ENCODE peak calls at places on chromosome 9, in nine cellular contexts. One of them, this sample, is unnamed.

GRCh38 chr9:99635032-99635431 is 186.7 kb upstream of the NR4A3 start:
- DNase-seq in heart left ventricle: no peak
- DNase-seq in endothelial cell of umbilical vein: no peak
- DNase-seq in esophagus squamous epithelium: no peak
- DNase-seq in uterus: no peak
- DNase-seq in ovary: no peak
- DNase-seq in adrenal gland: no peak
- DNase-seq in Peyer's patch: no peak
- DNase-seq in A549: no peak
- DNase-seq in this sample: no peak

GRCh38 chr9:123440256-123440655 is 84.3 kb downstream of the CRB2 start:
- DNase-seq in endothelial cell of umbilical vein: no peak
- DNase-seq in adrenal gland: no peak
- DNase-seq in esophagus squamous epithelium: no peak
- DNase-seq in A549: no peak
- DNase-seq in ovary: no peak
- DNase-seq in heart left ventricle: no peak
- DNase-seq in Peyer's patch: no peak
- DNase-seq in uterus: no peak
- DNase-seq in this sample: no peak

GRCh38 chr9:130406278-130406895 is 38.4 kb upstream of the ASS1 start:
- DNase-seq in Peyer's patch: no peak
- DNase-seq in heart left ventricle: no peak
- DNase-seq in adrenal gland: no peak
- DNase-seq in A549: no peak
- DNase-seq in esophagus squamous epithelium: no peak
- DNase-seq in uterus: no peak
- DNase-seq in ovary: no peak
- DNase-seq in endothelial cell of umbilical vein: no peak
- DNase-seq in this sample: no peak

GRCh38 chr9:98317134-98317857 is 61.8 kb upstream of the TBC1D2 start:
- DNase-seq in A549: no peak
- DNase-seq in esophagus squamous epithelium: no peak
- DNase-seq in uterus: no peak
- DNase-seq in ovary: no peak
- DNase-seq in endothelial cell of umbilical vein: peak; percentile 38
- DNase-seq in heart left ventricle: no peak
- DNase-seq in adrenal gland: no peak
- DNase-seq in Peyer's patch: no peak
- DNase-seq in this sample: no peak

GRCh38 chr9:97889941-97890557 is 32.3 kb downstream of the TRMO start:
- DNase-seq in adrenal gland: peak; percentile 36
- DNase-seq in A549: peak; percentile 46
- DNase-seq in heart left ventricle: no peak
- DNase-seq in endothelial cell of umbilical vein: peak; percentile 22
- DNase-seq in Peyer's patch: no peak
- DNase-seq in ovary: no peak
- DNase-seq in esophagus squamous epithelium: no peak
- DNase-seq in uterus: no peak
- DNase-seq in this sample: no peak

GRCh38 chr9:21747171-21747570 is 55.3 kb upstream of the MTAP start:
- DNase-seq in endothelial cell of umbilical vein: no peak
- DNase-seq in Peyer's patch: no peak
- DNase-seq in adrenal gland: no peak
- DNase-seq in uterus: no peak
- DNase-seq in A549: no peak
- DNase-seq in heart left ventricle: no peak
- DNase-seq in ovary: no peak
- DNase-seq in esophagus squamous epithelium: no peak
- DNase-seq in this sample: no peak

GRCh38 chr9:76932778-76933177 is 26.9 kb upstream of the PRUNE2 start:
- DNase-seq in heart left ventricle: no peak
- DNase-seq in ovary: no peak
- DNase-seq in A549: no peak
- DNase-seq in adrenal gland: no peak
- DNase-seq in endothelial cell of umbilical vein: no peak
- DNase-seq in Peyer's patch: no peak
- DNase-seq in uterus: no peak
- DNase-seq in esophagus squamous epithelium: no peak
- DNase-seq in this sample: no peak

GRCh38 chr9:4793412-4794005 is 765 bp downstream of the RCL1 start:
- DNase-seq in uterus: no peak
- DNase-seq in Peyer's patch: no peak
- DNase-seq in adrenal gland: peak; percentile 21
- DNase-seq in heart left ventricle: no peak
- DNase-seq in ovary: no peak
- DNase-seq in esophagus squamous epithelium: no peak
- DNase-seq in endothelial cell of umbilical vein: peak; percentile 54
- DNase-seq in A549: no peak
- DNase-seq in this sample: peak; percentile 31

GRCh38 chr9:89226076-89226475 is 47.5 kb upstream of the SHC3 start:
- DNase-seq in Peyer's patch: no peak
- DNase-seq in uterus: peak; percentile 79
- DNase-seq in ovary: no peak
- DNase-seq in esophagus squamous epithelium: no peak
- DNase-seq in adrenal gland: peak; percentile 17
- DNase-seq in heart left ventricle: no peak
- DNase-seq in A549: no peak
- DNase-seq in endothelial cell of umbilical vein: no peak
- DNase-seq in this sample: no peak

GRCh38 chr9:119026120-119026519 is 343.1 kb downstream of the BRINP1 start:
- DNase-seq in A549: no peak
- DNase-seq in heart left ventricle: peak; percentile 53
- DNase-seq in Peyer's patch: no peak
- DNase-seq in adrenal gland: no peak
- DNase-seq in uterus: peak; percentile 17
- DNase-seq in endothelial cell of umbilical vein: no peak
- DNase-seq in esophagus squamous epithelium: no peak
- DNase-seq in ovary: peak; percentile 9
- DNase-seq in this sample: no peak

GRCh38 chr9:121929893-121930875 is 162.9 kb downstream of the TTLL11 start:
- DNase-seq in endothelial cell of umbilical vein: peak; percentile 28
- DNase-seq in Peyer's patch: no peak
- DNase-seq in uterus: no peak
- DNase-seq in A549: no peak
- DNase-seq in heart left ventricle: no peak
- DNase-seq in esophagus squamous epithelium: no peak
- DNase-seq in adrenal gland: no peak
- DNase-seq in ovary: no peak
- DNase-seq in this sample: no peak

GRCh38 chr9:22117511-22118388 is 108.6 kb upstream of the CDKN2B start:
- DNase-seq in Peyer's patch: peak; percentile 77
- DNase-seq in uterus: no peak
- DNase-seq in A549: no peak
- DNase-seq in ovary: peak; percentile 16
- DNase-seq in heart left ventricle: no peak
- DNase-seq in esophagus squamous epithelium: no peak
- DNase-seq in adrenal gland: no peak
- DNase-seq in endothelial cell of umbilical vein: peak; percentile 97
- DNase-seq in this sample: no peak

GRCh38 chr9:137422668-137423000 is 328 bp downstream of the EXD3 start:
- DNase-seq in ovary: no peak
- DNase-seq in endothelial cell of umbilical vein: peak; percentile 28
- DNase-seq in Peyer's patch: peak; percentile 75
- DNase-seq in uterus: no peak
- DNase-seq in A549: no peak
- DNase-seq in esophagus squamous epithelium: no peak
- DNase-seq in adrenal gland: no peak
- DNase-seq in heart left ventricle: peak; percentile 39
- DNase-seq in this sample: peak; percentile 46

GRCh38 chr9:110919609-110920008 is 118.7 kb downstream of the LPAR1 start:
- DNase-seq in ovary: no peak
- DNase-seq in Peyer's patch: no peak
- DNase-seq in endothelial cell of umbilical vein: no peak
- DNase-seq in adrenal gland: no peak
- DNase-seq in A549: peak; percentile 57
- DNase-seq in esophagus squamous epithelium: no peak
- DNase-seq in heart left ventricle: no peak
- DNase-seq in uterus: no peak
- DNase-seq in this sample: no peak
- H3K27ac ChIP-seq in ovary: no peak overlapping the region
- H3K27ac ChIP-seq in Peyer's patch: peak overlapping the region; percentile 59
- H3K27ac ChIP-seq in endothelial cell of umbilical vein: no peak overlapping the region
- H3K27ac ChIP-seq in adrenal gland: no peak overlapping the region
- H3K27ac ChIP-seq in A549: peak overlapping the region; percentile 99
- H3K27ac ChIP-seq in esophagus squamous epithelium: peak overlapping the region; percentile 11
- H3K27ac ChIP-seq in heart left ventricle: no peak overlapping the region
- H3K27ac ChIP-seq in uterus: peak overlapping the region; percentile 38
- H3K27ac ChIP-seq in this sample: no peak overlapping the region

GRCh38 chr9:15491950-15492349 is 18.8 kb downstream of the PSIP1 start:
- DNase-seq in A549: no peak
- DNase-seq in uterus: no peak
- DNase-seq in endothelial cell of umbilical vein: no peak
- DNase-seq in heart left ventricle: no peak
- DNase-seq in esophagus squamous epithelium: no peak
- DNase-seq in Peyer's patch: no peak
- DNase-seq in adrenal gland: no peak
- DNase-seq in ovary: no peak
- DNase-seq in this sample: no peak

GRCh38 chr9:15484802-15485201 is 26.0 kb downstream of the PSIP1 start:
- DNase-seq in uterus: no peak
- DNase-seq in adrenal gland: no peak
- DNase-seq in ovary: no peak
- DNase-seq in A549: no peak
- DNase-seq in Peyer's patch: no peak
- DNase-seq in endothelial cell of umbilical vein: no peak
- DNase-seq in esophagus squamous epithelium: no peak
- DNase-seq in heart left ventricle: no peak
- DNase-seq in this sample: no peak

GRCh38 chr9:15482146-15482545 is 28.6 kb downstream of the PSIP1 start:
- DNase-seq in adrenal gland: no peak
- DNase-seq in endothelial cell of umbilical vein: no peak
- DNase-seq in esophagus squamous epithelium: no peak
- DNase-seq in heart left ventricle: no peak
- DNase-seq in uterus: no peak
- DNase-seq in ovary: no peak
- DNase-seq in A549: no peak
- DNase-seq in Peyer's patch: no peak
- DNase-seq in this sample: no peak

GRCh38 chr9:15485836-15486678 is 24.7 kb downstream of the PSIP1 start:
- DNase-seq in ovary: no peak
- DNase-seq in heart left ventricle: no peak
- DNase-seq in esophagus squamous epithelium: no peak
- DNase-seq in Peyer's patch: no peak
- DNase-seq in uterus: no peak
- DNase-seq in A549: peak; percentile 23
- DNase-seq in endothelial cell of umbilical vein: peak; percentile 32
- DNase-seq in adrenal gland: no peak
- DNase-seq in this sample: no peak
- TF ChIP-seq POLR2A in ovary: no peak
- TF ChIP-seq POLR2A in heart left ventricle: no peak
- TF ChIP-seq POLR2A in esophagus squamous epithelium: no peak
- TF ChIP-seq POLR2A in Peyer's patch: no peak
- TF ChIP-seq POLR2A in uterus: no peak
- TF ChIP-seq POLR2A in A549: no peak
- TF ChIP-seq POLR2A in endothelial cell of umbilical vein: no peak
- TF ChIP-seq POLR2A in adrenal gland: no peak
- TF ChIP-seq POLR2A in this sample: no peak

GRCh38 chr9:37566716-37567115 is 9.5 kb downstream of the FBXO10 start:
- DNase-seq in adrenal gland: no peak
- DNase-seq in esophagus squamous epithelium: no peak
- DNase-seq in heart left ventricle: no peak
- DNase-seq in uterus: no peak
- DNase-seq in ovary: no peak
- DNase-seq in endothelial cell of umbilical vein: no peak
- DNase-seq in Peyer's patch: no peak
- DNase-seq in A549: no peak
- DNase-seq in this sample: peak; percentile 3
- H3K27ac ChIP-seq in adrenal gland: no peak overlapping the region
- H3K27ac ChIP-seq in esophagus squamous epithelium: no peak overlapping the region
- H3K27ac ChIP-seq in heart left ventricle: no peak overlapping the region
- H3K27ac ChIP-seq in uterus: no peak overlapping the region
- H3K27ac ChIP-seq in ovary: no peak overlapping the region
- H3K27ac ChIP-seq in endothelial cell of umbilical vein: no peak overlapping the region
- H3K27ac ChIP-seq in Peyer's patch: no peak overlapping the region
- H3K27ac ChIP-seq in A549: no peak overlapping the region
- H3K27ac ChIP-seq in this sample: peak overlapping the region; percentile 69

GRCh38 chr9:32722704-32723103 is 60.6 kb upstream of the TMEM215 start:
- DNase-seq in adrenal gland: no peak
- DNase-seq in ovary: no peak
- DNase-seq in A549: no peak
- DNase-seq in endothelial cell of umbilical vein: no peak
- DNase-seq in heart left ventricle: no peak
- DNase-seq in esophagus squamous epithelium: no peak
- DNase-seq in Peyer's patch: no peak
- DNase-seq in uterus: no peak
- DNase-seq in this sample: no peak

GRCh38 chr9:32723801-32724200 is 59.5 kb upstream of the TMEM215 start:
- DNase-seq in esophagus squamous epithelium: no peak
- DNase-seq in endothelial cell of umbilical vein: no peak
- DNase-seq in ovary: no peak
- DNase-seq in Peyer's patch: no peak
- DNase-seq in uterus: no peak
- DNase-seq in adrenal gland: no peak
- DNase-seq in heart left ventricle: no peak
- DNase-seq in A549: no peak
- DNase-seq in this sample: no peak

GRCh38 chr9:32725066-32725860 is 58.1 kb upstream of the TMEM215 start:
- DNase-seq in uterus: no peak
- DNase-seq in heart left ventricle: no peak
- DNase-seq in ovary: no peak
- DNase-seq in esophagus squamous epithelium: no peak
- DNase-seq in endothelial cell of umbilical vein: no peak
- DNase-seq in Peyer's patch: no peak
- DNase-seq in adrenal gland: no peak
- DNase-seq in A549: no peak
- DNase-seq in this sample: no peak

GRCh38 chr9:32728181-32728580 is 55.2 kb upstream of the TMEM215 start:
- DNase-seq in endothelial cell of umbilical vein: no peak
- DNase-seq in uterus: no peak
- DNase-seq in Peyer's patch: no peak
- DNase-seq in A549: no peak
- DNase-seq in adrenal gland: no peak
- DNase-seq in esophagus squamous epithelium: no peak
- DNase-seq in ovary: no peak
- DNase-seq in heart left ventricle: no peak
- DNase-seq in this sample: no peak
- TF ChIP-seq POLR2A in endothelial cell of umbilical vein: no peak
- TF ChIP-seq POLR2A in uterus: no peak
- TF ChIP-seq POLR2A in Peyer's patch: no peak
- TF ChIP-seq POLR2A in A549: no peak
- TF ChIP-seq POLR2A in adrenal gland: no peak
- TF ChIP-seq POLR2A in esophagus squamous epithelium: no peak
- TF ChIP-seq POLR2A in ovary: no peak
- TF ChIP-seq POLR2A in heart left ventricle: no peak
- TF ChIP-seq POLR2A in this sample: no peak